ENCODE peak calls at places on chromosomes 4 and X, in nine cellular contexts. J is body of pancreas; O is ACHN; C is naive thymus-derived CD8-positive, alpha-beta T cell; Q is NAMALWA; E is activated T-cell treated with anti-CD3 and anti-CD28 coated beads for 1 hour; M is dermis blood vessel endothelial cell; N is fibroblast of lung; L is activated CD4-positive, CD25-positive, alpha-beta regulatory T cell treated with anti-CD3 and anti-CD28 coated beads, Interleukin-2, amount 50 U/mL, for 72 hours. K is an unnamed sample.

GRCh38 chrX:133335027-133335426 is 80.3 kb downstream of the GPC4 start:
- DNase-seq in J (peak), O (peak), M (no peak), E (no peak), Q (peak), L (no peak), N (peak), C (no peak), K (no peak)

GRCh38 chr4:6198768-6199343 is 1.5 kb downstream of the JAKMIP1 start:
- DNase-seq in E (no peak), Q (no peak), M (no peak), L (peak), N (peak), O (no peak), J (no peak), C (no peak), K (no peak)

GRCh38 chr4:19309365-19309764 is 942.3 kb upstream of the SLIT2 start:
- DNase-seq in C (no peak), L (no peak), Q (no peak), N (peak), J (no peak), E (no peak), O (peak), M (no peak), K (no peak)

GRCh38 chr4:86706923-86707597 is 112.9 kb downstream of the PTPN13 start:
- DNase-seq in Q (no peak), E (no peak), L (no peak), O (no peak), C (no peak), N (peak), M (no peak), J (no peak), K (no peak)

GRCh38 chr4:71377561-71377960 is 38.7 kb downstream of the SLC4A4 start:
- DNase-seq in N (peak), L (no peak), M (no peak), Q (no peak), J (no peak), O (no peak), E (no peak), C (no peak), K (no peak)

GRCh38 chr4:101475246-101475645 is 127.9 kb upstream of the PPP3CA start:
- DNase-seq in E (no peak), Q (no peak), J (no peak), N (no peak), C (no peak), O (no peak), L (no peak), M (no peak), K (no peak)

GRCh38 chrX:136450050-136450830 is 37.5 kb upstream of the BRS3 start:
- DNase-seq in M (no peak), O (no peak), L (no peak), E (no peak), N (no peak), Q (no peak), C (no peak), J (no peak), K (no peak)

GRCh38 chr4:76767983-76768382 is 130.0 kb downstream of the SOWAHB start:
- DNase-seq in C (no peak), L (no peak), M (no peak), N (peak), J (no peak), Q (no peak), E (no peak), O (no peak), K (no peak)

GRCh38 chr4:105058177-105058812 is 88.4 kb upstream of the TET2 start:
- DNase-seq in C (no peak), O (no peak), J (no peak), L (no peak), E (no peak), Q (no peak), N (peak), M (no peak), K (no peak)

GRCh38 chr4:87555751-87556619 is 26.8 kb upstream of the SPARCL1 start:
- DNase-seq in O (peak), M (peak), L (no peak), E (no peak), Q (no peak), J (no peak), C (no peak), N (peak), K (no peak)

GRCh38 chr4:2343476-2343875 is 75.0 kb downstream of the ZFYVE28 start:
- DNase-seq in C (no peak), Q (no peak), O (no peak), J (no peak), E (no peak), N (no peak), M (no peak), L (no peak), K (no peak)